ENCODE peak calls at places on chromosomes 16 and 17, in seven cellular contexts. One of them, this sample, is unnamed.

GRCh38 chr17:50027639-50028206 is 28.2 kb upstream of the ITGA3 start:
- DNase-seq in effector memory CD4-positive, alpha-beta T cell: no peak
- DNase-seq in RPMI8226: peak; percentile 31
- DNase-seq in endothelial cell of umbilical vein: peak; percentile 85
- DNase-seq in A549: peak; percentile 94
- DNase-seq in aorta: peak; percentile 97
- DNase-seq in NCI-H460: peak; percentile 22
- DNase-seq in this sample: peak; percentile 56

GRCh38 chr17:69406906-69407305 is 7.6 kb upstream of the MAP2K6 start:
- DNase-seq in aorta: no peak
- DNase-seq in A549: no peak
- DNase-seq in endothelial cell of umbilical vein: no peak
- DNase-seq in effector memory CD4-positive, alpha-beta T cell: no peak
- DNase-seq in RPMI8226: no peak
- DNase-seq in NCI-H460: no peak
- DNase-seq in this sample: no peak

GRCh38 chr17:35052240-35052608 is 11.3 kb downstream of the RFFL start:
- DNase-seq in NCI-H460: no peak
- DNase-seq in aorta: no peak
- DNase-seq in endothelial cell of umbilical vein: no peak
- DNase-seq in A549: no peak
- DNase-seq in effector memory CD4-positive, alpha-beta T cell: no peak
- DNase-seq in RPMI8226: no peak
- DNase-seq in this sample: no peak

GRCh38 chr16:11188801-11189740 is 66.9 kb downstream of the SOCS1 start:
- DNase-seq in endothelial cell of umbilical vein: no peak
- DNase-seq in aorta: no peak
- DNase-seq in NCI-H460: no peak
- DNase-seq in A549: no peak
- DNase-seq in RPMI8226: no peak
- DNase-seq in effector memory CD4-positive, alpha-beta T cell: no peak
- DNase-seq in this sample: no peak

GRCh38 chr17:28497931-28498330 is 8.2 kb upstream of the FOXN1 start:
- DNase-seq in aorta: no peak
- DNase-seq in RPMI8226: no peak
- DNase-seq in endothelial cell of umbilical vein: no peak
- DNase-seq in NCI-H460: no peak
- DNase-seq in A549: no peak
- DNase-seq in effector memory CD4-positive, alpha-beta T cell: no peak
- DNase-seq in this sample: no peak

GRCh38 chr17:42285346-42286050 is 2.8 kb upstream of the STAT5A start:
- DNase-seq in RPMI8226: no peak
- DNase-seq in aorta: peak; percentile 28
- DNase-seq in A549: no peak
- DNase-seq in effector memory CD4-positive, alpha-beta T cell: no peak
- DNase-seq in endothelial cell of umbilical vein: no peak
- DNase-seq in NCI-H460: no peak
- DNase-seq in this sample: no peak

GRCh38 chr17:59851431-59852375 is 41.0 kb downstream of the TUBD1 start:
- DNase-seq in aorta: peak; percentile 75
- DNase-seq in effector memory CD4-positive, alpha-beta T cell: no peak
- DNase-seq in A549: peak; percentile 90
- DNase-seq in NCI-H460: no peak
- DNase-seq in RPMI8226: no peak
- DNase-seq in endothelial cell of umbilical vein: no peak
- DNase-seq in this sample: no peak

GRCh38 chr17:32486701-32487459 is at the start of gene CDK5R1:
- DNase-seq in NCI-H460: peak; percentile 61
- DNase-seq in A549: peak; percentile 65
- DNase-seq in endothelial cell of umbilical vein: peak; percentile 54
- DNase-seq in RPMI8226: peak; percentile 76
- DNase-seq in effector memory CD4-positive, alpha-beta T cell: peak; percentile 58
- DNase-seq in aorta: peak; percentile 88
- DNase-seq in this sample: peak; percentile 87

GRCh38 chr17:68184816-68185436 is 62.9 kb upstream of the AMZ2 start:
- DNase-seq in RPMI8226: no peak
- DNase-seq in aorta: no peak
- DNase-seq in A549: no peak
- DNase-seq in endothelial cell of umbilical vein: no peak
- DNase-seq in effector memory CD4-positive, alpha-beta T cell: no peak
- DNase-seq in NCI-H460: no peak
- DNase-seq in this sample: no peak

GRCh38 chr16:14337303-14338191 is 266.4 kb downstream of the MRTFB start:
- DNase-seq in aorta: no peak
- DNase-seq in A549: no peak
- DNase-seq in effector memory CD4-positive, alpha-beta T cell: no peak
- DNase-seq in RPMI8226: no peak
- DNase-seq in NCI-H460: no peak
- DNase-seq in endothelial cell of umbilical vein: no peak
- DNase-seq in this sample: no peak

GRCh38 chr16:79163666-79164377 is 436.7 kb downstream of the MAF start:
- DNase-seq in RPMI8226: peak; percentile 32
- DNase-seq in endothelial cell of umbilical vein: no peak
- DNase-seq in aorta: no peak
- DNase-seq in A549: no peak
- DNase-seq in NCI-H460: no peak
- DNase-seq in effector memory CD4-positive, alpha-beta T cell: no peak
- DNase-seq in this sample: no peak

GRCh38 chr17:74431568-74432483 is at the start of gene GPRC5C:
- DNase-seq in endothelial cell of umbilical vein: no peak
- DNase-seq in effector memory CD4-positive, alpha-beta T cell: no peak
- DNase-seq in RPMI8226: peak; percentile 62
- DNase-seq in NCI-H460: peak; percentile 41
- DNase-seq in A549: peak; percentile 88
- DNase-seq in aorta: peak; percentile 88
- DNase-seq in this sample: peak; percentile 84

GRCh38 chr17:45284176-45285140 is 22.6 kb upstream of the SPATA32 start:
- DNase-seq in RPMI8226: peak; percentile 40
- DNase-seq in A549: peak; percentile 65
- DNase-seq in effector memory CD4-positive, alpha-beta T cell: no peak
- DNase-seq in aorta: no peak
- DNase-seq in NCI-H460: no peak
- DNase-seq in endothelial cell of umbilical vein: no peak
- DNase-seq in this sample: no peak

GRCh38 chr17:63399316-63399715 is 46.8 kb downstream of the CYB561 start:
- DNase-seq in endothelial cell of umbilical vein: peak; percentile 70
- DNase-seq in effector memory CD4-positive, alpha-beta T cell: no peak
- DNase-seq in RPMI8226: no peak
- DNase-seq in NCI-H460: no peak
- DNase-seq in aorta: no peak
- DNase-seq in A549: no peak
- DNase-seq in this sample: peak; percentile 50

GRCh38 chr17:50537721-50538548 is 5.4 kb downstream of the EPN3 start:
- DNase-seq in RPMI8226: no peak
- DNase-seq in aorta: no peak
- DNase-seq in NCI-H460: no peak
- DNase-seq in endothelial cell of umbilical vein: no peak
- DNase-seq in A549: no peak
- DNase-seq in effector memory CD4-positive, alpha-beta T cell: no peak
- DNase-seq in this sample: no peak

GRCh38 chr16:58114827-58115825 is 14.1 kb downstream of the CFAP20 start:
- DNase-seq in effector memory CD4-positive, alpha-beta T cell: no peak
- DNase-seq in A549: no peak
- DNase-seq in RPMI8226: no peak
- DNase-seq in NCI-H460: no peak
- DNase-seq in endothelial cell of umbilical vein: no peak
- DNase-seq in aorta: no peak
- DNase-seq in this sample: peak; percentile 68

GRCh38 chr17:21573961-21574610 is 118.2 kb upstream of the KCNJ18 start:
- DNase-seq in endothelial cell of umbilical vein: peak; percentile 72
- DNase-seq in A549: no peak
- DNase-seq in NCI-H460: no peak
- DNase-seq in RPMI8226: no peak
- DNase-seq in aorta: peak; percentile 91
- DNase-seq in effector memory CD4-positive, alpha-beta T cell: no peak
- DNase-seq in this sample: peak; percentile 81

GRCh38 chr16:85842848-85843247 is 43.4 kb downstream of the COX4I1 start:
- DNase-seq in aorta: no peak
- DNase-seq in RPMI8226: no peak
- DNase-seq in endothelial cell of umbilical vein: no peak
- DNase-seq in A549: no peak
- DNase-seq in NCI-H460: no peak
- DNase-seq in effector memory CD4-positive, alpha-beta T cell: no peak
- DNase-seq in this sample: no peak

GRCh38 chr16:4263504-4264436 is 9.1 kb downstream of the TFAP4 start:
- DNase-seq in effector memory CD4-positive, alpha-beta T cell: no peak
- DNase-seq in aorta: peak; percentile 87
- DNase-seq in RPMI8226: no peak
- DNase-seq in A549: peak; percentile 46
- DNase-seq in NCI-H460: no peak
- DNase-seq in endothelial cell of umbilical vein: no peak
- DNase-seq in this sample: peak; percentile 99

GRCh38 chr16:29820730-29821662 is 734 bp downstream of the MVP start:
- DNase-seq in NCI-H460: no peak
- DNase-seq in endothelial cell of umbilical vein: no peak
- DNase-seq in RPMI8226: peak; percentile 67
- DNase-seq in aorta: peak; percentile 86
- DNase-seq in A549: peak; percentile 59
- DNase-seq in effector memory CD4-positive, alpha-beta T cell: no peak
- DNase-seq in this sample: no peak

GRCh38 chr17:73357318-73357717 is 45.5 kb upstream of the CDC42EP4 start:
- DNase-seq in A549: no peak
- DNase-seq in effector memory CD4-positive, alpha-beta T cell: no peak
- DNase-seq in RPMI8226: no peak
- DNase-seq in endothelial cell of umbilical vein: no peak
- DNase-seq in NCI-H460: no peak
- DNase-seq in aorta: no peak
- DNase-seq in this sample: peak; percentile 97

GRCh38 chr17:72183194-72183685 is 62.4 kb downstream of the SOX9 start:
- DNase-seq in A549: peak; percentile 88
- DNase-seq in aorta: no peak
- DNase-seq in effector memory CD4-positive, alpha-beta T cell: no peak
- DNase-seq in NCI-H460: no peak
- DNase-seq in endothelial cell of umbilical vein: no peak
- DNase-seq in RPMI8226: no peak
- DNase-seq in this sample: no peak

GRCh38 chr16:86088816-86089215 is 189.9 kb downstream of the IRF8 start:
- DNase-seq in endothelial cell of umbilical vein: no peak
- DNase-seq in aorta: peak; percentile 43
- DNase-seq in NCI-H460: no peak
- DNase-seq in RPMI8226: no peak
- DNase-seq in effector memory CD4-positive, alpha-beta T cell: no peak
- DNase-seq in A549: no peak
- DNase-seq in this sample: no peak

GRCh38 chr17:36661047-36661666 is 59.8 kb downstream of the MRM1 start:
- DNase-seq in effector memory CD4-positive, alpha-beta T cell: no peak
- DNase-seq in aorta: no peak
- DNase-seq in endothelial cell of umbilical vein: no peak
- DNase-seq in NCI-H460: no peak
- DNase-seq in A549: no peak
- DNase-seq in RPMI8226: no peak
- DNase-seq in this sample: peak; percentile 72

GRCh38 chr17:8125947-8126305 is 2.0 kb upstream of the HES7 start:
- DNase-seq in RPMI8226: peak; percentile 31
- DNase-seq in aorta: no peak
- DNase-seq in effector memory CD4-positive, alpha-beta T cell: no peak
- DNase-seq in endothelial cell of umbilical vein: no peak
- DNase-seq in A549: peak; percentile 75
- DNase-seq in NCI-H460: no peak
- DNase-seq in this sample: peak; percentile 82

GRCh38 chr17:62619413-62620155 is 7.9 kb upstream of the MRC2 start:
- DNase-seq in effector memory CD4-positive, alpha-beta T cell: no peak
- DNase-seq in aorta: no peak
- DNase-seq in endothelial cell of umbilical vein: no peak
- DNase-seq in A549: no peak
- DNase-seq in NCI-H460: no peak
- DNase-seq in RPMI8226: no peak
- DNase-seq in this sample: no peak

GRCh38 chr17:74119049-74119580 is 84.4 kb upstream of the RPL38 start:
- DNase-seq in endothelial cell of umbilical vein: no peak
- DNase-seq in A549: no peak
- DNase-seq in NCI-H460: no peak
- DNase-seq in effector memory CD4-positive, alpha-beta T cell: no peak
- DNase-seq in RPMI8226: no peak
- DNase-seq in aorta: no peak
- DNase-seq in this sample: no peak

This sample was measured in SK-N-SH.